ENCODE peak calls at places on chromosomes 4 and X, in five cellular contexts. P, O, X, E and V are unnamed samples.

GRCh38 chrX:12978205-12979010 is 3.5 kb downstream of the TMSB4X start:
- ATAC-seq in X (peak; percentile 53), O (peak; percentile 62), E (peak; percentile 24), P (peak; percentile 56), V (peak; percentile 80)

GRCh38 chr4:37737456-37737855 is 51.3 kb upstream of the RELL1 start:
- ATAC-seq in O (no peak), P (no peak), X (no peak), E (no peak), V (no peak)

GRCh38 chr4:183157215-183157614 is 58.2 kb downstream of the WWC2 start:
- ATAC-seq in E (no peak), X (no peak), O (no peak), P (no peak), V (no peak)

GRCh38 chr4:159684061-159684460 is 581.2 kb downstream of the RAPGEF2 start:
- ATAC-seq in E (no peak), X (no peak), O (no peak), P (no peak), V (no peak)

GRCh38 chrX:1012678-1013300 is 199.7 kb downstream of the CRLF2 start:
- ATAC-seq in E (no peak), X (no peak), O (peak; percentile 51), P (peak; percentile 19), V (no peak)

GRCh38 chr4:182643801-182644311 is 273.3 kb downstream of the DCTD start:
- ATAC-seq in E (no peak), X (no peak), P (no peak), O (no peak), V (no peak)

GRCh38 chrX:134444681-134445080 is 15.3 kb upstream of the HPRT1 start:
- ATAC-seq in E (no peak), X (no peak), P (no peak), O (no peak), V (no peak)

GRCh38 chr4:36198068-36198808 is 46.1 kb downstream of the ARAP2 start:
- ATAC-seq in P (peak; percentile 27), O (no peak), E (no peak), X (peak; percentile 23), V (no peak)

GRCh38 chr4:76197971-76198410 is 15.6 kb downstream of the SCARB2 start:
- ATAC-seq in E (peak; percentile 27), O (peak; percentile 51), P (peak; percentile 64), X (peak; percentile 53), V (no peak)

GRCh38 chr4:154164931-154165839 is 326.4 kb downstream of the DCHS2 start:
- ATAC-seq in X (no peak), O (peak; percentile 93), P (no peak), E (peak; percentile 48), V (peak; percentile 66)

GRCh38 chrX:106467422-106467821 is 144.4 kb upstream of the RADX start:
- ATAC-seq in P (no peak), E (no peak), X (no peak), O (no peak), V (no peak)

GRCh38 chr4:95232358-95233156 is 316.2 kb downstream of the UNC5C start:
- ATAC-seq in X (peak; percentile 33), P (no peak), E (no peak), O (peak; percentile 87), V (no peak)

GRCh38 chr4:5078015-5078414 is 26.7 kb downstream of the STK32B start:
- ATAC-seq in P (no peak), O (no peak), X (no peak), E (no peak), V (no peak)

GRCh38 chr4:53044651-53044960 is 182.5 kb downstream of the RASL11B start:
- ATAC-seq in E (no peak), X (no peak), P (no peak), O (no peak), V (no peak)

GRCh38 chrX:91434351-91435168 is at the start of gene PABPC5:
- ATAC-seq in O (no peak), X (no peak), P (no peak), E (peak; percentile 93), V (no peak)

GRCh38 chr4:6074723-6075122 is 56.5 kb upstream of the C4orf50 start:
- ATAC-seq in E (no peak), O (no peak), X (no peak), P (no peak), V (no peak)

GRCh38 chrX:75784689-75785491 is at the start of gene MAGEE2:
- ATAC-seq in E (no peak), O (peak; percentile 54), P (no peak), X (no peak), V (no peak)

GRCh38 chr4:109571494-109571893 is 11.4 kb downstream of the MCUB start:
- ATAC-seq in O (no peak), X (no peak), E (no peak), P (no peak), V (no peak)

GRCh38 chr4:38949416-38950051 is 81.9 kb downstream of the FAM114A1 start:
- ATAC-seq in O (peak; percentile 96), E (no peak), P (peak; percentile 92), X (peak; percentile 90), V (no peak)

GRCh38 chrX:104166735-104167436 is 633 bp downstream of the FAM199X start:
- ATAC-seq in P (no peak), X (no peak), E (no peak), O (no peak), V (no peak)

GRCh38 chr4:52253025-52253424 is 201.9 kb downstream of the SPATA18 start:
- ATAC-seq in O (no peak), X (no peak), P (no peak), E (no peak), V (no peak)

GRCh38 chr4:185932491-185932890 is 120.5 kb upstream of the SORBS2 start:
- ATAC-seq in P (no peak), X (no peak), O (no peak), E (no peak), V (no peak)